ENCODE peak calls at places on chromosomes 3 and 15, in eight cellular contexts. One of them, this sample, is unnamed.

GRCh38 chr3:54211097-54211496 is 88.7 kb downstream of the CACNA2D3 start:
- DNase-seq in A549: no peak
- DNase-seq in heart right ventricle: no peak
- DNase-seq in heart left ventricle: no peak
- DNase-seq in stomach: no peak
- DNase-seq in left ventricle myocardium inferior: no peak
- DNase-seq in GM23338: no peak
- DNase-seq in breast epithelium: no peak
- DNase-seq in this sample: no peak

GRCh38 chr3:161274691-161275298 is 53.7 kb downstream of the NMD3 start:
- DNase-seq in A549: peak; percentile 39
- DNase-seq in heart right ventricle: no peak
- DNase-seq in heart left ventricle: peak; percentile 15
- DNase-seq in stomach: no peak
- DNase-seq in left ventricle myocardium inferior: no peak
- DNase-seq in GM23338: peak; percentile 78
- DNase-seq in breast epithelium: no peak
- DNase-seq in this sample: peak; percentile 82

GRCh38 chr3:66010348-66011097 is 28.2 kb downstream of the MAGI1 start:
- DNase-seq in A549: no peak
- DNase-seq in heart right ventricle: no peak
- DNase-seq in heart left ventricle: no peak
- DNase-seq in stomach: no peak
- DNase-seq in left ventricle myocardium inferior: no peak
- DNase-seq in GM23338: no peak
- DNase-seq in breast epithelium: peak; percentile 67
- DNase-seq in this sample: no peak

GRCh38 chr3:107938128-107938527 is 152.7 kb downstream of the CD47 start:
- DNase-seq in A549: peak; percentile 29
- DNase-seq in heart right ventricle: peak; percentile 13
- DNase-seq in heart left ventricle: no peak
- DNase-seq in stomach: no peak
- DNase-seq in left ventricle myocardium inferior: no peak
- DNase-seq in GM23338: peak; percentile 72
- DNase-seq in breast epithelium: no peak
- DNase-seq in this sample: peak; percentile 53

GRCh38 chr15:74611341-74611740 is 4.3 kb upstream of the CLK3 start:
- DNase-seq in A549: no peak
- DNase-seq in heart right ventricle: no peak
- DNase-seq in heart left ventricle: no peak
- DNase-seq in stomach: no peak
- DNase-seq in left ventricle myocardium inferior: no peak
- DNase-seq in GM23338: no peak
- DNase-seq in breast epithelium: no peak
- DNase-seq in this sample: no peak

GRCh38 chr15:85690546-85691226 is 104.0 kb downstream of the KLHL25 start:
- DNase-seq in A549: no peak
- DNase-seq in heart right ventricle: no peak
- DNase-seq in heart left ventricle: no peak
- DNase-seq in stomach: no peak
- DNase-seq in left ventricle myocardium inferior: no peak
- DNase-seq in GM23338: no peak
- DNase-seq in breast epithelium: no peak
- DNase-seq in this sample: peak; percentile 12

GRCh38 chr3:109081746-109082510 is 36.0 kb downstream of the MORC1 start:
- DNase-seq in A549: peak; percentile 53
- DNase-seq in heart right ventricle: no peak
- DNase-seq in heart left ventricle: no peak
- DNase-seq in stomach: peak; percentile 30
- DNase-seq in left ventricle myocardium inferior: no peak
- DNase-seq in GM23338: peak; percentile 85
- DNase-seq in breast epithelium: no peak
- DNase-seq in this sample: peak; percentile 65

GRCh38 chr15:69156726-69157381 is 3.6 kb upstream of the GLCE start:
- DNase-seq in A549: no peak
- DNase-seq in heart right ventricle: no peak
- DNase-seq in heart left ventricle: no peak
- DNase-seq in stomach: no peak
- DNase-seq in left ventricle myocardium inferior: no peak
- DNase-seq in GM23338: no peak
- DNase-seq in breast epithelium: no peak
- DNase-seq in this sample: no peak

GRCh38 chr3:185424435-185424834 is 61.5 kb downstream of the MAP3K13 start:
- DNase-seq in A549: no peak
- DNase-seq in heart right ventricle: no peak
- DNase-seq in heart left ventricle: no peak
- DNase-seq in stomach: no peak
- DNase-seq in left ventricle myocardium inferior: no peak
- DNase-seq in GM23338: no peak
- DNase-seq in breast epithelium: no peak
- DNase-seq in this sample: no peak

GRCh38 chr3:189563841-189564563 is 67.2 kb upstream of the TP63 start:
- DNase-seq in A549: peak; percentile 29
- DNase-seq in heart right ventricle: no peak
- DNase-seq in heart left ventricle: no peak
- DNase-seq in stomach: no peak
- DNase-seq in left ventricle myocardium inferior: no peak
- DNase-seq in GM23338: no peak
- DNase-seq in breast epithelium: no peak
- DNase-seq in this sample: no peak

GRCh38 chr3:140922634-140923033 is 19.0 kb upstream of the SLC25A36 start:
- DNase-seq in A549: peak; percentile 19
- DNase-seq in heart right ventricle: no peak
- DNase-seq in heart left ventricle: no peak
- DNase-seq in stomach: no peak
- DNase-seq in left ventricle myocardium inferior: no peak
- DNase-seq in GM23338: peak; percentile 70
- DNase-seq in breast epithelium: no peak
- DNase-seq in this sample: peak; percentile 23

GRCh38 chr15:73141216-73141900 is 89.1 kb downstream of the NEO1 start:
- DNase-seq in A549: no peak
- DNase-seq in heart right ventricle: no peak
- DNase-seq in heart left ventricle: no peak
- DNase-seq in stomach: no peak
- DNase-seq in left ventricle myocardium inferior: no peak
- DNase-seq in GM23338: no peak
- DNase-seq in breast epithelium: no peak
- DNase-seq in this sample: peak; percentile 46

GRCh38 chr15:67373971-67374370 is 119.4 kb downstream of the IQCH start:
- DNase-seq in A549: no peak
- DNase-seq in heart right ventricle: no peak
- DNase-seq in heart left ventricle: no peak
- DNase-seq in stomach: no peak
- DNase-seq in left ventricle myocardium inferior: no peak
- DNase-seq in GM23338: no peak
- DNase-seq in breast epithelium: no peak
- DNase-seq in this sample: no peak

GRCh38 chr15:73951044-73951561 is 24.8 kb downstream of the LOXL1 start:
- DNase-seq in A549: peak; percentile 80
- DNase-seq in heart right ventricle: peak; percentile 91
- DNase-seq in heart left ventricle: peak; percentile 95
- DNase-seq in stomach: peak; percentile 86
- DNase-seq in left ventricle myocardium inferior: peak; percentile 93
- DNase-seq in GM23338: peak; percentile 96
- DNase-seq in breast epithelium: peak; percentile 90
- DNase-seq in this sample: peak; percentile 94

GRCh38 chr15:64825431-64826294 is at the start of gene PIF1:
- DNase-seq in A549: peak; percentile 99
- DNase-seq in heart right ventricle: peak; percentile 72
- DNase-seq in heart left ventricle: peak; percentile 93
- DNase-seq in stomach: peak; percentile 89
- DNase-seq in left ventricle myocardium inferior: peak; percentile 83
- DNase-seq in GM23338: peak; percentile 100
- DNase-seq in breast epithelium: peak; percentile 92
- DNase-seq in this sample: peak; percentile 99
- TF ChIP-seq CTCF in A549: no peak
- TF ChIP-seq CTCF in heart right ventricle: no peak
- TF ChIP-seq CTCF in heart left ventricle: no peak
- TF ChIP-seq CTCF in stomach: no peak
- TF ChIP-seq CTCF in left ventricle myocardium inferior: no peak
- TF ChIP-seq CTCF in GM23338: no peak
- TF ChIP-seq CTCF in breast epithelium: no peak
- TF ChIP-seq CTCF in this sample: no peak

DNA sequence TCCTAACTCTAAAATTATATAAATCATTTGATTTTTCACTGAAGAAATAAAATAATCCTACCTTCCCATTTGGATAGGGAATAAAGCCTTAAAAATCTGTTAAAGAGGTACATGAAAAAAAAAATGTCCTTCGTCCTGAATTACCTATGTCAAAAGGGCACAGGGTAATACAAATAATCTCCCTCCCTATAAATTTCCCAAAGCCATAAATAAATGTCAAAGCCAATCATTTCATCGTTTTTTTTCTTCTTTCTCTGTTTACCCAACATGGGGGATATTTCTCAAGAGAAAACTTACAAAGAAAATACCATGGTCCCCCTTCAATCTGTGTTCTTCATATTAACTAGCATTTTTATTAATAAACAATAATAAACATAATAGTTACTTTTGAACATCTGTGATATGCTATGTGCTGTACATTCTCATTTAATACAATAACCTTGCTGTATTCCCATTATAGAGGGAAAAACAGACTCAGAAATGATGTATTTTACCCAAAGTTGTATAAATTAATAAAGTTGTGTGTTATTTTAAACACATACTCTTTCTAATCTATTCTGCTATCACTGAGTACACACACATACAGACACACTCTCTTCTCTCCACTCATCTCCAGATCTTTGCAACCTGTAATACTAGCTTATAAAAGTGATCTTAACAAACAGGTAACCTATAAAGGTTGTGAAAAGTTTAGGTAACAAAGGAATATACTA is 910 bp upstream of the ANKRD28 start:
- DNase-seq in A549: no peak
- DNase-seq in heart right ventricle: no peak
- DNase-seq in heart left ventricle: no peak
- DNase-seq in stomach: no peak
- DNase-seq in left ventricle myocardium inferior: no peak
- DNase-seq in GM23338: no peak
- DNase-seq in breast epithelium: no peak
- DNase-seq in this sample: no peak
- H3K4me1 ChIP-seq in A549: peaks cover 38% of the 10 kb centered on the region
- H3K4me1 ChIP-seq in heart right ventricle: peaks cover 44% of the 10 kb centered on the region
- H3K4me1 ChIP-seq in heart left ventricle: peaks cover 49% of the 10 kb centered on the region
- H3K4me1 ChIP-seq in stomach: peaks cover 83% of the 10 kb centered on the region
- H3K4me1 ChIP-seq in left ventricle myocardium inferior: peaks cover 37% of the 10 kb centered on the region
- H3K4me1 ChIP-seq in GM23338: peaks cover 37% of the 10 kb centered on the region
- H3K4me1 ChIP-seq in breast epithelium: no peaks in the 10 kb centered on the region
- H3K4me1 ChIP-seq in this sample: peaks cover 30% of the 10 kb centered on the region

DNA sequence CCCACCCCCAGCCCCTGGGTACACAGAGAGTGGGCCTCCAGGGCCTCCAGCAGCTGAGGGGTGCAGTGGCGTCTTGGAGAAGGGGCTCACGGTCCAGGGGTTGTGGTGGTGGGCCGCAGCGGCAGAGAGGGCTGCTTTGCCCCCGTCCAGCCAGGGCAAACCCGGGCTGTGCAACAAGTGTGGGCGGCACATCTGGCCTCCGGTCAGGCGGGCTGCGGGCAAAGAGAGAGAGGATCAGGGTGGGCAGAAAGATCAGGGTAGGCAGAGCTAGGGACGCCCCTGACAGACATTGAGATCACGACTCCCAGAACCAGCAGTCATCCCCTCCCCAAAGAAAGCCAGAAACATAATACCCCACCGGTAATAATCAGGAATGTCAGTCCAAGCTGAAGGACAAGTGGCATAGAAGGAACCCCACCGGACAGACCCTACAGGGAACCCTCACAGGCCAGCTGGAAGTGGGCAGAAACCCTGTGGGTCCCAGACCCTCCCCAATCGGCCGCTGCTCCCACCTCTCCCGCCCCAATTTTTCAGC is 6.8 kb downstream of the GATA2 start:
- DNase-seq in A549: no peak
- DNase-seq in heart right ventricle: no peak
- DNase-seq in heart left ventricle: no peak
- DNase-seq in stomach: no peak
- DNase-seq in left ventricle myocardium inferior: no peak
- DNase-seq in GM23338: no peak
- DNase-seq in breast epithelium: no peak
- DNase-seq in this sample: no peak
- H3K4me3 ChIP-seq in A549: peak overlapping the region; percentile 84
- H3K4me3 ChIP-seq in heart right ventricle: peak overlapping the region; percentile 64
- H3K4me3 ChIP-seq in heart left ventricle: peak overlapping the region; percentile 70
- H3K4me3 ChIP-seq in stomach: peak overlapping the region; percentile 49
- H3K4me3 ChIP-seq in left ventricle myocardium inferior: peak overlapping the region; percentile 81
- H3K4me3 ChIP-seq in GM23338: peak overlapping the region; percentile 72
- H3K4me3 ChIP-seq in breast epithelium: peak overlapping the region; percentile 55
- H3K4me3 ChIP-seq in this sample: peak overlapping the region; percentile 81

GRCh38 chr3:157182879-157183278 is 22.9 kb upstream of the CCNL1 start:
- DNase-seq in A549: peak; percentile 17
- DNase-seq in heart right ventricle: no peak
- DNase-seq in heart left ventricle: no peak
- DNase-seq in stomach: no peak
- DNase-seq in left ventricle myocardium inferior: no peak
- DNase-seq in GM23338: no peak
- DNase-seq in breast epithelium: no peak
- DNase-seq in this sample: no peak
- TF ChIP-seq CTCF in A549: no peak
- TF ChIP-seq CTCF in heart right ventricle: no peak
- TF ChIP-seq CTCF in heart left ventricle: no peak
- TF ChIP-seq CTCF in stomach: no peak
- TF ChIP-seq CTCF in left ventricle myocardium inferior: no peak
- TF ChIP-seq CTCF in GM23338: peak; percentile 30
- TF ChIP-seq CTCF in breast epithelium: no peak
- TF ChIP-seq CTCF in this sample: peak; percentile 21

GRCh38 chr3:134161817-134162396 is 88.8 kb downstream of the RYK start:
- DNase-seq in A549: no peak
- DNase-seq in heart right ventricle: no peak
- DNase-seq in heart left ventricle: no peak
- DNase-seq in stomach: no peak
- DNase-seq in left ventricle myocardium inferior: no peak
- DNase-seq in GM23338: peak; percentile 73
- DNase-seq in breast epithelium: no peak
- DNase-seq in this sample: no peak
- H3K4me1 ChIP-seq in A549: no peaks in the 10 kb centered on the region
- H3K4me1 ChIP-seq in heart right ventricle: no peaks in the 10 kb centered on the region
- H3K4me1 ChIP-seq in heart left ventricle: no peaks in the 10 kb centered on the region
- H3K4me1 ChIP-seq in stomach: no peaks in the 10 kb centered on the region
- H3K4me1 ChIP-seq in left ventricle myocardium inferior: no peaks in the 10 kb centered on the region
- H3K4me1 ChIP-seq in GM23338: no peaks in the 10 kb centered on the region
- H3K4me1 ChIP-seq in breast epithelium: no peaks in the 10 kb centered on the region
- H3K4me1 ChIP-seq in this sample: no peaks in the 10 kb centered on the region

DNA sequence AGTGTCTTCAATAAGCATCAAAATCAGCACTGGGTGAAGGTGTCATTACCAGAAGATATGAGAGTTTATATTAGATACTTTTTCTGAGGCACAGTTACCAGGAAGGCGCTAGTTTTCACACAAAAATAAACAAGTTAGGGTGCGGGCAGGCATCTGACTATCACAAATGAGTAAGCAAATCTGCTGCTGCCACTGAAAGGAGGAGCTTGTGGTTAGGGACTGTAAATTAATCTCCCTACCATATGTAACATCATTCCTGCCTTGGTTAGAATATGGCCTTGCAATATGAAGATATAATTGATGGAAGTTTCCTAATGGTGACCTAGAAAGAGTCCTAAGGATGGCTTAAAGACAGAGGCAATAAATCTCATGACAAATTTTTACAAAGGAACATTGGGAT is 19.5 kb upstream of the EID1 start:
- DNase-seq in A549: peak; percentile 9
- DNase-seq in heart right ventricle: no peak
- DNase-seq in heart left ventricle: no peak
- DNase-seq in stomach: no peak
- DNase-seq in left ventricle myocardium inferior: no peak
- DNase-seq in GM23338: no peak
- DNase-seq in breast epithelium: no peak
- DNase-seq in this sample: no peak
- H3K4me3 ChIP-seq in A549: no peak overlapping the region
- H3K4me3 ChIP-seq in heart right ventricle: no peak overlapping the region
- H3K4me3 ChIP-seq in heart left ventricle: no peak overlapping the region
- H3K4me3 ChIP-seq in stomach: no peak overlapping the region
- H3K4me3 ChIP-seq in left ventricle myocardium inferior: no peak overlapping the region
- H3K4me3 ChIP-seq in GM23338: no peak overlapping the region
- H3K4me3 ChIP-seq in breast epithelium: no peak overlapping the region
- H3K4me3 ChIP-seq in this sample: no peak overlapping the region